ENCODE peak calls at places on chromosomes 3 and 15, in eight cellular contexts. X, M, P, O, L, N, G and C are unnamed samples. For H3K36me3 and H3K4me1, the result is how much of the 10 kb centered on the place peaks cover.

GRCh38 chr3:46314517-46314916 is 39.4 kb upstream of the CCR2 start:
- DNase-seq in X (no peak), M (no peak), P (no peak), O (no peak), L (no peak), N (no peak), G (no peak), C (no peak)

GRCh38 chr3:131728898-131729297 is 226.1 kb upstream of the MRPL3 start:
- DNase-seq in X (no peak), M (no peak), P (no peak), O (no peak), L (no peak), N (no peak), G (no peak), C (peak)

GRCh38 chr15:71746719-71747118 is 63.6 kb upstream of the NR2E3 start:
- DNase-seq in X (no peak), M (no peak), P (no peak), O (no peak), L (no peak), N (no peak), G (no peak), C (no peak)

GRCh38 chr3:21049368-21050062 is 701.5 kb downstream of the ZNF385D start:
- DNase-seq in X (no peak), M (no peak), P (no peak), O (no peak), L (no peak), N (no peak), G (no peak), C (no peak)

GRCh38 chr15:74502301-74502700 is 38.7 kb upstream of the ARID3B start:
- DNase-seq in X (no peak), M (no peak), P (no peak), O (no peak), L (no peak), N (no peak), G (no peak), C (no peak)

GRCh38 chr3:50610992-50611463 is 546 bp downstream of the CISH start:
- DNase-seq in X (no peak), M (no peak), P (no peak), O (peak), L (peak), N (no peak), G (no peak), C (no peak)

GRCh38 chr3:11457126-11457525 is 184.9 kb downstream of the ATG7 start:
- DNase-seq in X (no peak), M (no peak), P (peak), O (no peak), L (no peak), N (peak), G (no peak), C (peak)

GRCh38 chr3:134008630-134009156 is 21.0 kb downstream of the SLCO2A1 start:
- DNase-seq in X (no peak), M (no peak), P (no peak), O (no peak), L (no peak), N (peak), G (peak), C (no peak)

GRCh38 chr15:64311566-64311965 is 44.4 kb downstream of the CSNK1G1 start:
- DNase-seq in X (no peak), M (no peak), P (no peak), O (no peak), L (no peak), N (no peak), G (no peak), C (no peak)

GRCh38 chr3:188133646-188134045 is 20.3 kb upstream of the LPP start:
- DNase-seq in X (no peak), M (no peak), P (no peak), O (no peak), L (no peak), N (peak), G (no peak), C (no peak)

GRCh38 chr3:40843208-40843624 is 318.5 kb downstream of the ZNF621 start:
- DNase-seq in X (no peak), M (no peak), P (no peak), O (no peak), L (no peak), N (no peak), G (no peak), C (no peak)

GRCh38 chr3:58192076-58192475 is 18.7 kb downstream of the DNASE1L3 start:
- DNase-seq in X (no peak), M (no peak), P (no peak), O (no peak), L (no peak), N (no peak), G (no peak), C (no peak)

GRCh38 chr3:5431811-5432378 is 244.4 kb downstream of the EDEM1 start:
- DNase-seq in X (no peak), M (no peak), P (no peak), O (no peak), L (no peak), N (no peak), G (no peak), C (no peak)

GRCh38 chr3:134312873-134313838 is 61.1 kb downstream of the AMOTL2 start:
- DNase-seq in X (peak), M (peak), P (peak), O (no peak), L (peak), N (peak), G (peak), C (no peak)

GRCh38 chr3:98777801-98778220 is 14.7 kb downstream of the ST3GAL6 start:
- DNase-seq in X (no peak), M (no peak), P (no peak), O (no peak), L (no peak), N (peak), G (no peak), C (no peak)

GRCh38 chr3:141275973-141276372 is 44.3 kb downstream of the PXYLP1 start:
- DNase-seq in X (no peak), M (no peak), P (no peak), O (no peak), L (no peak), N (peak), G (peak), C (no peak)

GRCh38 chr3:123536153-123536895 is 48.5 kb downstream of the HACD2 start:
- DNase-seq in X (no peak), M (no peak), P (no peak), O (no peak), L (no peak), N (no peak), G (no peak), C (no peak)

GRCh38 chr15:34217587-34218225 is 7.1 kb upstream of the EMC4 start:
- DNase-seq in X (no peak), M (no peak), P (no peak), O (no peak), L (no peak), N (peak), G (no peak), C (no peak)

GRCh38 chr3:147397155-147397888 is 9.0 kb downstream of the ZIC4 start:
- DNase-seq in X (no peak), M (peak), P (no peak), O (no peak), L (no peak), N (no peak), G (no peak), C (no peak)
- TF ChIP-seq CTCF in X (no peak), M (peak), P (no peak), O (no peak), L (no peak), N (no peak), G (no peak), C (no peak)

DNA sequence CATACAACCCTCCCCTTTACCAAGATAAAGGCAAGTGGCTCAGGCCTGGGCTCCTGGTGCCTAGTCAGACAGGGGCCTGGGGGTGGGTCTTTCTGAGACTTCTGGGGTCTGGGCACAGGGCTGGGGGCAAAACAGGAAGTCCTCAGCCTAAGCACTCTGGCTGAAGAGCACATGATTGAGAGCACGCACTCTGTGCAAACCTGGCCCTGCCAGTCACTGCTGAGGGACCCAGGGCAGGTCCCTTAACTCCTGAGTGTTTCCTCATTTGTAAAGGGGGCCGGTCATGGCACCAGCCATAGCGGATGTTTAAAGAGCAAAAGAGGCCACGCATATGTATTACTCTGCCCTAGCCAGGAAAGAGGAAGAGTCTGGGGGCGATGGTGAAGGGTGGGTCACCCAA is 16.0 kb downstream of the TKT start:
- DNase-seq in X (no peak), M (no peak), P (no peak), O (no peak), L (no peak), N (no peak), G (no peak), C (no peak)
- H3K36me3 ChIP-seq in X (under half), M (under half), P (under half), O (under half), L (under half), N (half or more), G (half or more), C (half or more)

GRCh38 chr15:57044961-57045360 is 126.5 kb downstream of the TCF12 start:
- DNase-seq in X (no peak), M (no peak), P (no peak), O (no peak), L (no peak), N (no peak), G (no peak), C (no peak)
- H3K4me1 ChIP-seq in X (under half), M (under half), P (under half), O (under half), L (under half), N (under half), G (under half), C (under half)

DNA sequence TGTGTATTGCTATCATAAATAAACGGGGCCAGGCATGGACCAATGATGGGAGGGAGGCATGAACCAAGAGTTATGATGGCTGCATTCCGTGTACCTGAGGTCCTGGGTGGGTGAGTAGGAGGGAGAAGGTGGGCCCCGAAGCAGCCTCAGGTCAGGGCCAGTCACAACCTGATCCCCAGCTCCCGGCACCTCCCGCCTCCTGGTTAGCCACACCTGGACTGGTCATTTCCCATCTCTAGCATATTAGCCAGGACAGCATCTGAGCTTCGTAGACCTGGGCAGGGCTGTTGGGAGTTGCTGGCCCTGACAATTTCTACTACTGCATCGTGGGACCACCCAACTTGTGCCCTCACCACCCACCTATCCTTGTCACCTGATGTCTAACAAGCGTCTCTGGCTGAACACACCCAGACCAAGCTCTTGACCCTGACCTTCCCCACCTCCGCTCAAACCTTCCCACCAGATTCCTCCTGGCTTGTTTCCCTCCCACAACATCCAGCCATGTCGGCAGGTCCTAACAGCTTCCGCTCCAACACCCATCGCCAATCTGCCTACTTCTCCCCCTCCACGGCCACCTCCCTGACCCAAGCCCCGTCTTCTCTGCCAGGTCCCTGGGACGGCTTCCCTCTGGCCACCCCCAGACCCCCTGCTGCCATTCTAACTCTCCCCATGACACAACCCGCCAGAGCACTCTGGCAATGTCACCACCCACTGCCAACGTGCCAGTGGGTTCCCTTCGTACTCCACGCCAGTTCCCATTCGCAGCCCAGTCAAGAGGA is 133.8 kb upstream of the IQSEC1 start:
- DNase-seq in X (no peak), M (no peak), P (no peak), O (no peak), L (no peak), N (no peak), G (no peak), C (no peak)
- TF ChIP-seq CTCF in X (no peak), M (no peak), P (no peak), O (no peak), L (no peak), N (no peak), G (no peak), C (no peak)

GRCh38 chr3:4410174-4410573 is 56.9 kb downstream of the SUMF1 start:
- DNase-seq in X (no peak), M (no peak), P (no peak), O (no peak), L (no peak), N (no peak), G (no peak), C (no peak)

GRCh38 chr3:4406746-4407568 is 60.1 kb downstream of the SUMF1 start:
- DNase-seq in X (no peak), M (no peak), P (no peak), O (no peak), L (no peak), N (peak), G (no peak), C (no peak)

GRCh38 chr3:4411236-4411635 is 55.8 kb downstream of the SUMF1 start:
- DNase-seq in X (no peak), M (no peak), P (no peak), O (no peak), L (no peak), N (no peak), G (no peak), C (no peak)

GRCh38 chr3:4407941-4408340 is 59.1 kb downstream of the SUMF1 start:
- DNase-seq in X (no peak), M (no peak), P (no peak), O (no peak), L (no peak), N (no peak), G (no peak), C (no peak)

DNA sequence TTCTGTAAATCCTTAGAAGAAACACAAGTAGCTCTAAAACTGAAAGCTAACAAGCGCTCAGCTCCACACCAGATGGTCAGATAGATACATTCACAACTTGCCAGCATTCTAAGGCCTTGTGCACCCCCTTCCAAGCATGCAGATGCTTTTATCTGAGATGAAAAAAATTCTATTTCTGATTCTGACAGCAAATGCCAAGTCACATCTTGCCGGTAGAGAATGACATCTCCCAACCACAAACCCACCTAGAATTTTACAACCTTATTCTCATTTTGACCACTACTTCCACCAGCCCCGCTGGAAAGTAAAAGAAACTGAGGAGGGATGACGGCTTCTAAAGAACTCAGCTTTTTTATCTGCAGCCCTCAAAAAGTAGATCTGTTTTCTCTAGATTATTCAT is 57.7 kb downstream of the SUMF1 start:
- DNase-seq in X (no peak), M (no peak), P (no peak), O (no peak), L (no peak), N (no peak), G (no peak), C (no peak)
- H3K36me3 ChIP-seq in X (under half), M (under half), P (under half), O (under half), L (under half), N (under half), G (under half), C (under half)